ENCODE peak calls at places on chromosomes 2 and 18, in six cellular contexts. Q is endothelial cell, I is ovary, G is GM10248, S is hepatocyte, Y is adrenal gland. E is an unnamed sample.

GRCh38 chr2:15136639-15137038 is 424.5 kb downstream of the NBAS start:
- DNase-seq in S (no peak), Y (no peak), I (no peak), G (no peak), Q (no peak), E (no peak)

GRCh38 chr2:240466579-240467148 is 31.2 kb downstream of the GPC1 start:
- DNase-seq in I (peak; percentile 8), Y (peak; percentile 72), S (peak; percentile 5), G (no peak), Q (no peak), E (no peak)

GRCh38 chr18:49846718-49847470 is 33.6 kb upstream of the ACAA2 start:
- DNase-seq in S (no peak), G (no peak), Q (peak; percentile 18), Y (no peak), I (no peak), E (no peak)

GRCh38 chr2:43070039-43070438 is 156.4 kb downstream of the ZFP36L2 start:
- DNase-seq in Y (peak; percentile 79), S (no peak), I (peak; percentile 13), Q (no peak), G (no peak), E (no peak)

GRCh38 chr2:160486341-160486740 is 7.3 kb downstream of the RBMS1 start:
- DNase-seq in G (no peak), Y (no peak), Q (no peak), I (no peak), S (no peak), E (no peak)

GRCh38 chr2:217065695-217066405 is 206.0 kb upstream of the TNP1 start:
- DNase-seq in G (no peak), I (no peak), S (peak; percentile 46), Y (no peak), Q (no peak), E (no peak)

GRCh38 chr18:48649231-48649630 is 110.4 kb downstream of the CTIF start:
- DNase-seq in S (peak; percentile 58), Y (no peak), I (no peak), G (no peak), Q (no peak), E (no peak)

GRCh38 chr2:64649626-64650025 is 4.1 kb downstream of the SERTAD2 start:
- DNase-seq in G (no peak), I (no peak), Y (no peak), S (peak; percentile 77), Q (no peak), E (no peak)

GRCh38 chr2:142041105-142041504 is 89.7 kb downstream of the LRP1B start:
- DNase-seq in Y (no peak), Q (no peak), I (no peak), G (no peak), S (no peak), E (no peak)

GRCh38 chr2:229226372-229226771 is 44.7 kb downstream of the PID1 start:
- DNase-seq in S (no peak), G (no peak), Q (no peak), I (no peak), Y (no peak), E (no peak)

GRCh38 chr2:113041871-113042270 is 10.8 kb downstream of the IL36B start:
- DNase-seq in Y (no peak), S (peak; percentile 6), I (no peak), G (no peak), Q (no peak), E (no peak)

GRCh38 chr2:142153601-142154000 is 22.8 kb upstream of the LRP1B start:
- DNase-seq in S (no peak), Q (no peak), Y (no peak), I (no peak), G (no peak), E (no peak)

GRCh38 chr18:59691046-59691395 is 6.2 kb downstream of the CCBE1 start:
- DNase-seq in S (no peak), G (no peak), Q (no peak), I (no peak), Y (no peak), E (no peak)

GRCh38 chr2:132974477-132975050 is 304.6 kb upstream of the LYPD1 start:
- DNase-seq in S (no peak), Q (no peak), G (no peak), Y (no peak), I (no peak), E (no peak)

GRCh38 chr2:63047534-63048281 is 2.9 kb upstream of the OTX1 start:
- DNase-seq in Q (peak; percentile 46), I (no peak), S (peak; percentile 40), Y (no peak), G (peak; percentile 33), E (peak; percentile 47)

GRCh38 chr2:97068074-97068473 is 26.6 kb downstream of the FAHD2B start:
- DNase-seq in S (no peak), I (no peak), Y (no peak), G (no peak), Q (no peak), E (no peak)

GRCh38 chr2:217969588-217969987 is 33.2 kb downstream of the TNS1 start:
- DNase-seq in G (no peak), S (no peak), Q (no peak), Y (no peak), I (no peak), E (no peak)

GRCh38 chr2:74864728-74865722 is 31.1 kb downstream of the HK2 start:
- DNase-seq in S (no peak), I (no peak), Y (no peak), G (no peak), Q (no peak), E (no peak)

GRCh38 chr2:108922141-108922915 is 66.7 kb downstream of the EDAR start:
- DNase-seq in Q (no peak), S (no peak), G (no peak), Y (peak; percentile 11), I (no peak), E (no peak)

GRCh38 chr18:677951-678363 is 20.5 kb downstream of the TYMS start:
- DNase-seq in G (no peak), S (no peak), Q (no peak), Y (peak; percentile 70), I (no peak), E (no peak)

GRCh38 chr2:127313359-127313758 is 19.4 kb upstream of the ERCC3 start:
- DNase-seq in I (no peak), Y (no peak), S (no peak), Q (no peak), G (peak; percentile 60), E (peak; percentile 32)

GRCh38 chr2:200797242-200797770 is 14.4 kb upstream of the BZW1 start:
- DNase-seq in Y (peak; percentile 48), Q (no peak), I (peak; percentile 47), S (peak; percentile 47), G (no peak), E (no peak)

GRCh38 chr2:112147796-112148195 is 9.6 kb downstream of the FBLN7 start:
- DNase-seq in I (no peak), S (no peak), Q (no peak), G (no peak), Y (no peak), E (no peak)

GRCh38 chr18:79590191-79591039 is 89.2 kb upstream of the CTDP1 start:
- DNase-seq in I (no peak), S (no peak), Q (no peak), G (no peak), Y (no peak), E (no peak)

GRCh38 chr2:191467113-191467512 is 210.8 kb upstream of the NABP1 start:
- DNase-seq in Y (no peak), I (no peak), S (no peak), Q (no peak), G (no peak), E (no peak)

GRCh38 chr18:25614168-25614567 is 262.2 kb upstream of the ZNF521 start:
- DNase-seq in S (no peak), Q (no peak), G (no peak), Y (no peak), I (no peak), E (no peak)

GRCh38 chr2:170779304-170779703 is 9.1 kb downstream of the ERICH2 start:
- DNase-seq in S (no peak), Q (no peak), I (no peak), G (no peak), Y (no peak), E (no peak)
- TF ChIP-seq CTCF in S (no peak), Q (no peak), I (no peak), G (no peak), Y (no peak), E (no peak)

DNA sequence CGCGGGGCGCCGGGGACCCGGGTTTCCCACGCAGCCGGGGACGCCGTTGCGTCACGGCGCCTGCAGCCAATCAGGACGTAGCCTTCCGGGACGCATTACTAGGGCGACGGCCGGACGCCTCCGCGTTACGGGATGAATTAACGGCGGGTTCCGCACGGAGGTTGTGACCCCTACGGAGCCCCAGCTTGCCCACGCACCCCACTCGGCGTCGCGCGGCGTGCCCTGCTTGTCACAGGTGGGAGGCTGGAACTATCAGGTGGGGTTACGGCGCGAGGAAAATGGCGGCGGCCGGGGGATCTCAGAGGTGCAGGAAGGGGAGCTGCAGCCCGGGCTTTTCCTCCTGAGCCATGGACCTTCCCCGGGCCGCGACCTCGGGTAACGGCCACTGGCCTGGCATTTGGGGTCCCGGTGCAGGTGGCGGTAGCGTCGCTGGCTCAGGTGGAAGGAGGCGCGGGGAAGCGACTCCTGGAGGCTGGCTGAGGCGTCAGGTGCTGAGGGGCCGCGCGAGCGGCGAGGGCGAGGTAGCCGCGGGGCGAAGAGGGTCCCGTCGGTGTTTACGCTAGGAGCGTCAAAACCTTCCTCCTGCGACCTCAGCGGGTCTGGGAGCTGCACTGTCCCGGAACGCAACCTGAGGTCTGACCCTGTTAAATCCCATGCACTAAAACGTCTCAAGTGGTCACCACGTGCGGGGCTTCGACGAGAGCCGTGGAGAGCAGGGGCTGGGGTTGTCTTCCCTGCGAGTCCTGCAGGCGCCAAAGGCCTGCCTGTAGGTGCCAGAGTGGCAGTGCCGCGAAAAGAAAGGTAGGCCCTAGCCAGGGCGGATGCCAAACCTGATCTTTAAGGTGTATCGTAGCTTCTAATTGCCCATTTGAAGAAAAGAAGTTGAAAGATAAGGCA is at the start of gene LCLAT1:
- DNase-seq in G (peak; percentile 92), S (peak; percentile 86), I (peak; percentile 73), Y (peak; percentile 84), Q (peak; percentile 73), E (peak; percentile 85)
- TF ChIP-seq CTCF in G (no peak), S (peak; percentile 8), I (no peak), Y (no peak), Q (no peak), E (no peak)

GRCh38 chr2:52144588-52144987 is 1112.7 kb upstream of the NRXN1 start:
- DNase-seq in S (no peak), G (no peak), Q (no peak), I (no peak), Y (no peak), E (no peak)

GRCh38 chr2:52141076-52141475 is 1109.1 kb upstream of the NRXN1 start:
- DNase-seq in G (no peak), S (no peak), I (no peak), Y (no peak), Q (no peak), E (no peak)

DNA sequence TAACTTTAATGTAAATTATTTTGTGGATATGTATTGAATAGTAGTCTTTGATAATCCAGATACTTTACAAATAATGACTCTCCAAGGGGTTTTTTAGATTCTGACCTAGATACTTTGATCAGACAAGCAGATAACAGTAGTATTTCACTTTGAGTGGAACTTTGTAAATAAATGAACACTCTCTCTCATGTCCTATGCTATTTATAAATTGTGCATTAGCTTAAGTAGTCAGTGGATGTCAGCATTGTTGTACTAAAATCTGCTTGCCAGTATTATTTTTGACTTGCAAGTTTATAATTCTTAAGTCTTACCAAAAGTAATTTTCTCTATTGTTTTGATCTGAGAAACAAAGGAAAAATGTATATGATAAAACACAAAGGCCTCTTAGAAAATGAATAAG is 1113.1 kb upstream of the NRXN1 start:
- DNase-seq in S (no peak), I (no peak), Q (no peak), Y (no peak), G (no peak), E (no peak)
- TF ChIP-seq CTCF in S (peak; percentile 13), I (no peak), Q (no peak), Y (no peak), G (no peak), E (no peak)

GRCh38 chr2:70994445-70995226 is at the start of gene TEX261:
- DNase-seq in S (peak; percentile 95), Y (peak; percentile 88), I (peak; percentile 74), G (peak; percentile 93), Q (peak; percentile 97), E (peak; percentile 95)
- TF ChIP-seq CTCF in S (peak; percentile 71), Y (peak; percentile 75), I (peak; percentile 70), G (peak; percentile 97), Q (no peak), E (peak; percentile 95)

E was measured in GM13977.